ENCODE peak calls at places on chromosomes 11 and 22, in eight cellular contexts. P is left lung, J is ovary, W is lower lobe of right lung, O is adrenal gland, H is uterus, B is GM12865, R is choroid plexus epithelial cell. S is an unnamed sample.

GRCh38 chr11:18540207-18541009 is 13.7 kb upstream of the TSG101 start:
- DNase-seq in W (no peak), P (no peak), O (no peak), H (no peak), J (no peak), B (peak), R (peak), S (no peak)

GRCh38 chr11:108302121-108302785 is 79.4 kb downstream of the ATM start:
- DNase-seq in O (no peak), H (no peak), P (no peak), R (peak), J (no peak), W (no peak), B (peak), S (no peak)

GRCh38 chr11:65501530-65502273 is 2.9 kb downstream of the MALAT1 start:
- DNase-seq in W (no peak), B (peak), J (no peak), P (no peak), O (peak), H (no peak), R (peak), S (no peak)

GRCh38 chr22:39292561-39293074 is 26.8 kb downstream of the RPL3 start:
- DNase-seq in P (peak), J (peak), R (peak), O (peak), B (peak), H (peak), W (peak), S (peak)

GRCh38 chr22:44341431-44342346 is 28.9 kb upstream of the SHISAL1 start:
- DNase-seq in J (no peak), W (no peak), O (no peak), H (peak), R (peak), P (no peak), B (no peak), S (no peak)

GRCh38 chr11:46335858-46336600 is 11.2 kb upstream of the DGKZ start:
- DNase-seq in J (no peak), B (no peak), R (no peak), H (no peak), W (no peak), O (no peak), P (no peak), S (no peak)

GRCh38 chr11:112363527-112363926 is 102.9 kb upstream of the PLET1 start:
- DNase-seq in P (no peak), W (no peak), O (peak), J (no peak), B (no peak), R (peak), H (no peak), S (no peak)

GRCh38 chr11:111808834-111809233 is 42.6 kb upstream of the PPP2R1B start:
- DNase-seq in W (no peak), H (no peak), R (no peak), O (no peak), B (no peak), P (no peak), J (no peak), S (no peak)

GRCh38 chr22:50041361-50042065 is 16.6 kb downstream of the TTLL8 start:
- DNase-seq in B (no peak), J (no peak), W (no peak), P (no peak), R (no peak), O (no peak), H (no peak), S (no peak)

GRCh38 chr11:69337211-69337721 is 43.3 kb downstream of the MYEOV start:
- DNase-seq in O (no peak), H (no peak), B (peak), P (no peak), W (no peak), J (no peak), R (peak), S (peak)

GRCh38 chr22:41499624-41500280 is 30.8 kb downstream of the ACO2 start:
- DNase-seq in B (no peak), R (no peak), J (no peak), O (no peak), P (no peak), W (no peak), H (no peak), S (no peak)

DNA sequence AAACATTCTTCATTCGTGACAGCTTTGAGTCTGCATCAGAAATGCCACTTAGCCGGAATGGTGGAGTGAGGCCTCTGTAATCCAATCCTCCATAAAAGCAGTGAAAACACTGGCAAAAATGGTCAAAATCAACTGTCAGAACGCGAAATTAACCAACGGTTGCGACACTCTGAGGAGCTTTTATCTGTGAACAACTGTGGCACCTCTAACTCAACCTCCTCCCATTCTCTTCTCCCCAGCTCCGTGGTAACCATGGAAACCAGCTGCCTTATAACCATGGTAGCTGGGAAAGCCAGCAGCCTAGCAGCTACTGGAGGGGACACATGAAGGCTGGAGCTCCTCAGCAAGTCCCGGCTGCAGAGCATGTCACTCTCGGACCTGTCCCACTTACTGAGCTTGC is 20.3 kb downstream of the AP2A2 start:
- DNase-seq in J (no peak), P (no peak), W (no peak), R (peak), H (no peak), O (no peak), B (no peak), S (no peak)
- TF ChIP-seq CTCF in J (no peak), P (no peak), W (no peak), R (no peak), H (no peak), O (no peak), B (no peak), S (no peak)

GRCh38 chr11:60130496-60130895 is 42.0 kb downstream of the MS4A2 start:
- DNase-seq in R (peak), H (no peak), W (no peak), O (peak), J (no peak), P (no peak), B (peak), S (no peak)
- TF ChIP-seq CTCF in R (peak), H (no peak), W (peak), O (peak), J (no peak), P (peak), B (no peak), S (no peak)

GRCh38 chr11:61791737-61792309 is 576 bp downstream of the TMEM258 start:
- DNase-seq in O (peak), R (peak), W (peak), H (peak), P (peak), B (peak), J (peak), S (peak)
- TF ChIP-seq CTCF in O (no peak), R (no peak), W (no peak), H (no peak), P (no peak), B (no peak), J (no peak), S (no peak)

GRCh38 chr22:17164392-17165024 is 5.4 kb upstream of the HDHD5 start:
- DNase-seq in P (no peak), W (no peak), B (no peak), O (no peak), H (no peak), J (no peak), R (peak), S (no peak)
- TF ChIP-seq CTCF in P (peak), W (peak), B (no peak), O (no peak), H (no peak), J (no peak), R (peak), S (no peak)

DNA sequence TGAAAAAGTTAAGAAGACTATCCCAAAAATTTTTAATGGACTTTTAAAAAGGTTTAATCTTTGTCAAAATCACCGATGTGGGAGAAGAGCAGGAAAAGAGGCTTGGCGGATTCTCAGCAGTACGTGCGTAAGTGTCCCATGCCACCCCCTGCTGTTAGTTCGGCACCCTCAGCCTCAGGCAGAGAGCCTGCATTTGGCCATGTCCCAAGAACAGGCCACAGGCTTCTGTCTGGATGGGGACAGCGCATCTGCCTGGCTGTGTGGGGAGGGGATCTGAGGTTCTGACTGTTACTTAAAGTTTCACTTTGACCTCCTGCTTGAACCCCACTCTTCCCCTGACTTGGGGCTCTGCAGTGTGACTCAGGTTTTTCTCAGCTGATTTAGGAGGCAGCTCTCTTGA is 35.3 kb downstream of the EXT2 start:
- DNase-seq in W (no peak), H (no peak), P (no peak), J (no peak), O (no peak), R (peak), B (no peak), S (no peak)
- TF ChIP-seq CTCF in W (no peak), H (no peak), P (no peak), J (no peak), O (no peak), R (peak), B (no peak), S (no peak)

DNA sequence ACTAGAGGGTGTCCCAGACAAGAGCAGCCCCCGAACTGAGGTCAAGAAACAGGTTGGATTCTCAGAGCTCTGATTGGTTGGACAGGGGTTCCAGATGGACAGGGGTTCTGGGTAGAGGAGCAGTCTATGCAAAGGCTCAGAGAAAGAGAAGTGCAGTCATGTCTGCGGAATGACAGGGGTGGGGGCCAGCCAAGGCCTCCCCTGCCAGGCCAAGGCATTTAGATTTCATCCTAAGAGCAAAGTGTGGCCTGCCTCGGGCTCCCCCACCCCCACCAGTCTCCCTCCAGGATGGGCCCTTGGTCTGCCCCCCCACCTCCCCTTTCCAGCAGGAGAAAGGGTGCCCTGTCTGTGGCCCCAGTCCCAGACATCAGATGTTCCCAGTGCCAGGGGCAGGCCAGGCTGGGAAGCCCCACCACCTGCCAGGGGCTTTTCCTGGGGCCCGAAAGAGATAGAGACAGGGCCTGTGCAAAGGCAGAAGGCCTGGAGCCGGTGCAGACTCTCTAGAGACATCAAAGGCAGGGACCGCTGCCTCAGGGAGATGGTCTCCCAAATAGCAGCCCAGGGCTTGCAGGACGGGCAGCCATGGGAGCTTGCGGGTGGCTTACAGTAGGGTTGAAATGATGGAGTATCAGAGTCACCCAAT is 9.4 kb downstream of the SUSD2 start:
- DNase-seq in B (no peak), R (no peak), J (no peak), P (no peak), O (no peak), H (peak), W (no peak), S (no peak)
- TF ChIP-seq CTCF in B (no peak), R (peak), J (no peak), P (no peak), O (no peak), H (no peak), W (no peak), S (no peak)

DNA sequence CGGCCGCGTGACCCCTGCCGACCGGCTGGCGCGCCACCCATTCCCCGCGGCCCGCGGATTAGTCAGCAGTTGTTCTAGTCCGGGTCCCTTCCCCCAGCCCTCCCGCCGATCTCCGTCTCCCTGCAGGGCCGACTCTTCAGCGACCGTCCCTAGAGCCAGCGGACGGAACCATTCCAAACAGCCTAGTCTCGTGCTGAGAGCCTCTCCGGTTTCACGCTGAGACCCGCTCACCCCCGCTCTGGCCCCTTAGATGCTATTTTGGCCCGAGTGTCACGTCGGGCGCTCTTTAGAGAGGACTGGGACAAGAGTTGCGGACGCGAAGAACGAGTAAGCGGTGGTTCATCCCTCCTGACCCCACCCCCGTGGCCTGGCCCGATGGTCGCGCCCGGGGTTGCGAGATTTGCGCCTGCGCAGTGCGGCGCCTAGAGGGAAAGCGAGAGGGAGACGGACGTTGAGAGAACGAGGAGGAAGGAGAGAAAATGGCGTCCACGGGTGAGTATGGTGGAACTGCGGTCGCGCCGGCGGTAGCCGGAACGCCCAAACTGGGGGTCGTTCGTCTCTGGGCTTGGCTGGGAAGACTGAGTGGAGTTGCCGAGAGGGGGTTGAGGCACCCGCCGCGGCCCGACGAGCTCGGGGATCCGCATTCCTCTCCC is at the start of the genes EWSR1 and RHBDD3:
- DNase-seq in J (peak), P (peak), O (peak), W (peak), H (peak), R (peak), B (peak), S (peak)
- TF ChIP-seq CTCF in J (peak), P (no peak), O (no peak), W (no peak), H (no peak), R (no peak), B (no peak), S (no peak)

DNA sequence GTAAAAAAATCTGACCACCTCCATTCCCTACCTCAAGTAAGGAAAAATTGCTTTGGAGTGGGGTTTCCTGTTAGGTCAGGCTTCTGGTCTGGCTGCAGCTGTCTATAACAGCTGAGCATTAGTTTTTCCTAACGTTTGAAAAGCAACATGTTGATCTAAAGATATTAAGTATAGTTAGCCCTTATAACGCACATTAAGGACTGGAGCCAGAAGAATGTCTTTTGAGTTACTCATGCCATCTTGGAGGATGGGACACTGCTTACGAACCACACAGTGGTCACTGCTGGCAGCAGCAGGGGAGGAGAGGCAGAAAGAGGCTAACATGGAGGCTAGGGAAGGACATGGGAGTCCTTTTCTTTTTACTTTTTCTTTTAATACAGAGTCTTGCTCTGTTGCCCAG is 44.1 kb upstream of the GDPD4 start:
- DNase-seq in B (no peak), H (no peak), P (no peak), R (peak), O (no peak), J (no peak), W (no peak), S (no peak)
- TF ChIP-seq CTCF in B (no peak), H (no peak), P (no peak), R (no peak), O (no peak), J (no peak), W (no peak), S (no peak)

DNA sequence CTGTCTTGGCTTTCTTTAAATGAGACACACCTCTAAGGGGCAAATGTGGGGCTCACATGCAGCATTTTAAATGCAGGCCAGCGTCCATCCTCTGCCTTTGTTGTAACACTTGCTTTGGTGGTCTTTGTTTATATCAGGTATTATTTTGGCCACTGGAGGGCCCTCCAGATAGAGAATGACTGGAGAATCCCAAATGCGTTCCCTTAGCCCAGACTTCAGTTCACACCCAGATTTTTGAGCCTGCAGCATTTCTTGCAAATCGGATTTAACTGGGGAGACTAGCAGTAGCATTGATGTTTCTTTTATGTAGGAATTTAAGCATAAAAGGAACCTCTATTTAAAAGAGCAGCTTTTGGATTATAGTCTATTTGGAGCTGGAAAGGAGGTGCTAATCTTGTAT is 200.2 kb upstream of the SORL1-AS1 start:
- DNase-seq in H (no peak), J (no peak), B (no peak), R (peak), O (no peak), P (no peak), W (no peak), S (no peak)
- TF ChIP-seq CTCF in H (peak), J (peak), B (peak), R (peak), O (no peak), P (no peak), W (no peak), S (no peak)

GRCh38 chr22:33570110-33570509 is 350.2 kb downstream of the LARGE1 start:
- DNase-seq in P (no peak), H (no peak), R (no peak), W (no peak), O (no peak), J (no peak), B (no peak), S (no peak)
- TF ChIP-seq CTCF in P (no peak), H (no peak), R (no peak), W (no peak), O (no peak), J (no peak), B (no peak), S (no peak)

S was measured in omental fat pad.